ENCODE peak calls at places on chromosomes 11 and 22, in ten cellular contexts. S is SK-N-DZ; E is glutamatergic neuron; Z is NCI-H1436; J is HT1080; D is CD4-positive, alpha-beta T cell; K is Right ventricle myocardium superior; R is stimulated activated CD4-positive, alpha-beta T cell treated with anti-CD3 and anti-CD28 coated beads, Interleukin-2, amount 100 ng/mL, for 24 hours; C is endothelial cell; U is activated CD4-positive, alpha-beta T cell treated with anti-CD3 and anti-CD28 coated beads for 24 hours. B is an unnamed sample.
A peak's percentile ranks its signal among the peaks of the same experiment; 100 is the strongest.

GRCh38 chr22:39472570-39473556 is 16.1 kb downstream of the MGAT3 start:
- DNase-seq in S (no peak), E (no peak), Z (no peak), J (no peak), D (no peak), K (no peak), R (no peak), C (no peak), U (no peak), B (no peak)

GRCh38 chr11:66189031-66189745 is 79.3 kb upstream of the RAB1B start:
- DNase-seq in S (no peak), E (no peak), Z (no peak), J (no peak), D (no peak), K (no peak), R (no peak), C (no peak), U (no peak), B (no peak)

GRCh38 chr22:32318361-32318760 is 39.3 kb upstream of the RFPL3 start:
- DNase-seq in S (no peak), E (no peak), Z (no peak), J (no peak), D (no peak), K (no peak), R (no peak), C (no peak), U (no peak), B (no peak)

GRCh38 chr11:65660038-65660437 is 2.7 kb downstream of the RELA start:
- DNase-seq in S (no peak), E (no peak), Z (no peak), J (no peak), D (no peak), K (no peak), R (no peak), C (no peak), U (no peak), B (no peak)

GRCh38 chr11:33533668-33534067 is 167.0 kb downstream of the C11orf91 start:
- DNase-seq in S (no peak), E (no peak), Z (no peak), J (peak; percentile 46), D (no peak), K (no peak), R (no peak), C (no peak), U (no peak), B (no peak)

GRCh38 chr22:37542959-37543358 is 17.3 kb upstream of the CDC42EP1 start:
- DNase-seq in S (no peak), E (no peak), Z (no peak), J (no peak), D (no peak), K (no peak), R (no peak), C (no peak), U (no peak), B (no peak)

GRCh38 chr11:94322501-94322900 is 18.1 kb downstream of the IZUMO1R start:
- DNase-seq in S (no peak), E (no peak), Z (no peak), J (no peak), D (no peak), K (no peak), R (no peak), C (no peak), U (no peak), B (no peak)

GRCh38 chr22:48438791-48439559 is 1388.7 kb downstream of the BRD1 start:
- DNase-seq in S (no peak), E (no peak), Z (no peak), J (no peak), D (no peak), K (no peak), R (no peak), C (no peak), U (no peak), B (no peak)

GRCh38 chr11:119206512-119207299 is 567 bp downstream of the CBL start:
- DNase-seq in S (peak; percentile 19), E (peak; percentile 77), Z (no peak), J (peak; percentile 30), D (peak; percentile 51), K (peak; percentile 71), R (peak; percentile 63), C (peak; percentile 60), U (no peak), B (no peak)

GRCh38 chr11:72625746-72626636 is 48.2 kb downstream of the PDE2A start:
- DNase-seq in S (no peak), E (no peak), Z (no peak), J (no peak), D (no peak), K (peak; percentile 83), R (no peak), C (peak; percentile 63), U (no peak), B (no peak)

GRCh38 chr11:21472256-21472655 is 720.6 kb upstream of the ANO5 start:
- DNase-seq in S (no peak), E (no peak), Z (no peak), J (peak; percentile 55), D (no peak), K (no peak), R (no peak), C (no peak), U (no peak), B (no peak)

GRCh38 chr22:37973271-37974170 is 10.8 kb downstream of the SOX10 start:
- DNase-seq in S (no peak), E (no peak), Z (no peak), J (no peak), D (no peak), K (no peak), R (no peak), C (no peak), U (no peak), B (no peak)

GRCh38 chr11:129589190-129589589 is 213.5 kb downstream of the BARX2 start:
- DNase-seq in S (no peak), E (no peak), Z (no peak), J (no peak), D (no peak), K (no peak), R (no peak), C (no peak), U (no peak), B (no peak)

GRCh38 chr11:72864692-72865655 is 50.8 kb downstream of the ATG16L2 start:
- DNase-seq in S (no peak), E (no peak), Z (no peak), J (no peak), D (no peak), K (no peak), R (no peak), C (no peak), U (no peak), B (no peak)

GRCh38 chr22:37048133-37048532 is 3.4 kb upstream of the KCTD17 start:
- DNase-seq in S (no peak), E (no peak), Z (no peak), J (no peak), D (no peak), K (no peak), R (no peak), C (no peak), U (no peak), B (no peak)

GRCh38 chr11:130639369-130639768 is 190.9 kb downstream of the ADAMTS15 start:
- DNase-seq in S (no peak), E (no peak), Z (no peak), J (no peak), D (no peak), K (no peak), R (no peak), C (no peak), U (no peak), B (no peak)

GRCh38 chr11:2812371-2812991 is 73.1 kb downstream of the CDKN1C start:
- DNase-seq in S (no peak), E (no peak), Z (no peak), J (no peak), D (no peak), K (peak; percentile 86), R (no peak), C (no peak), U (no peak), B (no peak)

GRCh38 chr11:3149852-3150188 is 15.3 kb downstream of the OSBPL5 start:
- DNase-seq in S (no peak), E (no peak), Z (no peak), J (no peak), D (no peak), K (no peak), R (no peak), C (no peak), U (no peak), B (no peak)

GRCh38 chr22:16776088-16776487 is 49.1 kb downstream of the XKR3 start:
- DNase-seq in S (no peak), E (no peak), Z (no peak), J (no peak), D (no peak), K (no peak), R (no peak), C (no peak), U (no peak), B (no peak)

GRCh38 chr11:130634981-130635473 is 186.6 kb downstream of the ADAMTS15 start:
- DNase-seq in S (no peak), E (no peak), Z (no peak), J (peak; percentile 84), D (no peak), K (peak; percentile 55), R (no peak), C (no peak), U (no peak), B (no peak)

GRCh38 chr22:27450448-27450847 is 351.1 kb downstream of the MN1 start:
- DNase-seq in S (no peak), E (no peak), Z (no peak), J (no peak), D (no peak), K (no peak), R (no peak), C (no peak), U (no peak), B (no peak)

B was measured in non-pigmented ciliary epithelial cell.